ENCODE peak calls at places on chromosomes 3 and 15, in eight cellular contexts. U, G, S, C, L, N, A and F are unnamed samples. For H3K4me1, the result is how much of the 10 kb centered on the place peaks cover.

GRCh38 chr3:34782876-34783275 is 856.4 kb upstream of the ARPP21 start:
- DNase-seq in L (no peak), U (no peak), A (no peak), N (no peak), S (no peak), G (no peak), C (no peak), F (no peak)

GRCh38 chr3:30962493-30962892 is 68.0 kb upstream of the GADL1 start:
- DNase-seq in S (no peak), U (no peak), L (no peak), A (no peak), C (no peak), G (no peak), N (no peak), F (no peak)

GRCh38 chr3:149765762-149766334 is 13.6 kb upstream of the COMMD2 start:
- DNase-seq in G (no peak), L (no peak), U (peak), N (no peak), S (no peak), C (peak), A (no peak), F (no peak)

GRCh38 chr3:175002732-175003143 is 143.6 kb downstream of the NAALADL2 start:
- DNase-seq in N (no peak), A (no peak), S (no peak), C (no peak), G (no peak), L (no peak), U (peak), F (peak)

GRCh38 chr15:68871507-68871906 is 50.8 kb upstream of the ANP32A start:
- DNase-seq in L (no peak), C (no peak), S (no peak), G (no peak), U (no peak), N (no peak), A (no peak), F (no peak)

GRCh38 chr3:23235264-23235663 is 32.1 kb downstream of the UBE2E2 start:
- DNase-seq in N (no peak), C (no peak), G (no peak), S (no peak), A (no peak), U (no peak), L (no peak), F (no peak)

GRCh38 chr15:60763668-60764067 is 284.7 kb upstream of the ICE2 start:
- DNase-seq in S (no peak), L (no peak), N (no peak), C (peak), G (no peak), A (no peak), U (no peak), F (no peak)

GRCh38 chr15:77225641-77226040 is 154.7 kb upstream of the TSPAN3 start:
- DNase-seq in S (no peak), N (no peak), L (no peak), U (no peak), C (no peak), A (no peak), G (no peak), F (no peak)

GRCh38 chr3:197466586-197467399 is 89.0 kb downstream of the BDH1 start:
- DNase-seq in A (no peak), G (no peak), C (no peak), N (no peak), L (no peak), S (no peak), U (peak), F (no peak)

GRCh38 chr3:73037369-73037699 is 24.1 kb upstream of the EBLN2 start:
- DNase-seq in G (no peak), C (peak), N (no peak), A (no peak), L (no peak), U (no peak), S (no peak), F (no peak)

GRCh38 chr15:91553455-91553854 is 300.1 kb upstream of the SLCO3A1 start:
- DNase-seq in N (no peak), A (no peak), C (no peak), S (no peak), L (no peak), G (no peak), U (no peak), F (no peak)

GRCh38 chr15:42143356-42143755 is 13.1 kb downstream of the PLA2G4F start:
- DNase-seq in S (no peak), L (no peak), C (no peak), A (no peak), N (no peak), G (no peak), U (no peak), F (no peak)

GRCh38 chr3:101077361-101078011 is 84.3 kb upstream of the ABI3BP start:
- DNase-seq in L (no peak), A (no peak), S (no peak), N (no peak), G (no peak), U (peak), C (no peak), F (no peak)

GRCh38 chr3:102665183-102665582 is 230.4 kb downstream of the ZPLD1 start:
- DNase-seq in S (no peak), L (no peak), A (no peak), U (no peak), C (no peak), G (no peak), N (no peak), F (no peak)

GRCh38 chr3:45453887-45454286 is 65.5 kb downstream of the LARS2 start:
- DNase-seq in A (no peak), L (no peak), N (no peak), G (no peak), U (no peak), C (no peak), S (no peak), F (no peak)

GRCh38 chr15:31401282-31401681 is 74.6 kb downstream of the KLF13 start:
- DNase-seq in G (no peak), C (no peak), L (no peak), S (no peak), A (no peak), U (no peak), N (no peak), F (no peak)

GRCh38 chr3:197463279-197463678 is 92.5 kb downstream of the BDH1 start:
- DNase-seq in N (no peak), L (no peak), S (no peak), A (no peak), G (no peak), U (no peak), C (no peak), F (no peak)

DNA sequence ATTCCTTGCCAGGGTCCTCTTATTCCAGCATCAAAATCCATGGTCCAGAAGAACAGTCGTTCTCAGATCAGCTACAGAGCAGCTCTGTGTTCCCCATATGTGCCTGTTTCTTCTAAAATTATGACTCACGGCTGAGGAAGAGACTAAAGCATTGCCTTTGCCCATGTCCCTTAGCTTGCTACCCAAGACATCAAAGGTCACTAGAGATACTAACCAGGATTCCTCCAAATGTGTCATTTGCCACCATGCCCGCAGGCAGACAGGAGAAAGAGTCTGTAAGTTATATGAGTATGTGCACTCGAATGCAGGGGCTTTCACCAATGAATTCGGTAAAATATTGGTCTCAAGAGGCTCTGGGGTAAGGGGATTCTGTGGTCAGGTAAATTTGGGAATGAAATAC is 115.3 kb upstream of the ETV5 start:
- DNase-seq in U (no peak), L (no peak), G (no peak), C (no peak), A (no peak), S (no peak), N (no peak), F (no peak)
- H3K27ac ChIP-seq in U (no peak), L (no peak), G (no peak), C (no peak), A (no peak), S (no peak), N (no peak), F (no peak)

DNA sequence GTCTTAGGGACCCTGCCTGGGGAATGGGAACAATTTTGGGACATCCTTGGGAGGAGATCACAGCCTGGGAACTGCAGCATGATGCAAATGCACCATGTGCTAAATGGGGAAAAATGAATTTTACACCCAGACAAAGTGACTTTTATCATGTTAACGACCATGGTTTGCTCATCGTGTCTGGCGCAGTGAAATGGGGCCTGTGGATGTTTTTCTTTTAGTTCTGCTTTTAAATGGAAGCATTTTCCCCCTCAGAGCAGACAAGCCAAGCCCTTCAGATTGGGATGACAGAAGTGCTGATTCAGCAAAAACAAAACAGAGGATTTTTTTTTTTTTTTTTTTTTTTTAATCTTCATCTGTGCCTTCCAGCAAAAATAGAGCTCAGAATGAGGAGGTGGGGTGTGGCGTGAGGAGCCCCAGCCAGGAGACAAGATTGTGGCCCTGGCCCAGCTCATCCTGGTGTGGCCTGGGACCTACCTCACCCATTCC is 14.3 kb upstream of the CACNA2D2 start:
- DNase-seq in L (no peak), A (no peak), S (no peak), C (no peak), U (no peak), G (no peak), N (no peak), F (no peak)
- H3K4me1 ChIP-seq in L (under half), A (under half), S (under half), C (half or more), U (under half), G (under half), N (under half), F (under half)

DNA sequence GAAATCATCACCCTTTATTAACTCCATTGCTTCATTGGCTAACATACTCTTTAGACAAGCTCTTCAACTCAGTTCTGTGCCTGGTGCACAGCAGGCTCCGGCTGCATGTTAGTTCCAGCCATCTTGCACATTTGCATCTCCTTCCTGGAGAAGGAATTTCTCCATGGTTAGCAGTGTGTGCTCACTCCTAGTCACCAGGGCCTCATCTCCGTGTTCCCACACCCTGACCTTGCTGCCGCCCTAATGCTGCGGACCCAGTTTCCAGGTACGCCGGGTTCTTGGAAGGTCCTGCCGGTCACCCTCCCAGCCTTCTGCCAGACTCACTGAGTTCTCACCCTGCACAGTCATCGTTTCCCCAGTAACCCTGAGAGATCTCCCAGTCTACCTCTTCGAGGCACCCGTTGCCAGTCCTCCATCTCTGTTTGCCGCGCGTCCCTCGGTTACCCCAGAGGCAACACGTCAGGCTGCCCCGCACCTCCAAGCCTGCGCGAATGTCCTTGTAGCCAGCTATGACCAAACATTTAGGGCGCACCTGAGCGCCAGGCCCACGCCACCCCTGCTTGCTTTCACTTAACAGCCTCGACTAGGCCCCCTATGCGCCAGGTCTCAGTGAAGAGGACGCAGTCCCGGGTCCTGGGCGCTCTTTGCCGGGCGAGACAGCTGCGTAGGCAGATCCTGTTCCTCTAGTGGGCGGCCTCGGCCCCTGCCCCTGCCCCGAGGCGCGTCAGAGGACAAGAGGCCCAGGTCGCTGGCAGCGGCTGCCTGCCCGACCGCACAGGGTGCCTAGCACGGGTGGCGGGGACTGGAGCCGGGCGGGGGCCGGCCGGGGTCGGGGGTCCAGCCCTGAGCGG is 744 bp upstream of the ZNF592 start:
- DNase-seq in G (peak), A (peak), L (peak), S (peak), N (peak), U (peak), C (peak), F (peak)
- TF ChIP-seq CTCF in G (no peak), A (no peak), L (no peak), S (no peak), N (no peak), U (no peak), C (no peak), F (no peak)

DNA sequence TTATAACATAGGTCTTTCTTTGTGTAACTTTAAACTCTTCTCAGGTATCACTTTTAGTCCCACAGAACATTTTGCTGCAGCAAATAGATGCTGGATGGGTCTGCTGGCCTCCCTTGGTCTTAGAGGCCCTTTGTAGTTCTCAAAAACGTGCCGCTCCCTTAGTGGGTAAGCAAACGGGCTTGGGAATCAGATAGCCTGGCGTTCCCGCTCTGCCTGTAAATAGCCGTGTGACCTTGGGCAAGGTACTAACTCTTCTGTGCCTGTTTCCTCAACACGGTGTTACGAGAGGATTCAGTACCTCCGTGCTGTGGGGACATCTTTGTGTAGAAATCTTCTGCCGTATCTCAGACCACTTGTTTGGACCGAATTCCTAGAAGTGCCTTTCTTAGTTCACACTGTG is 64.4 kb downstream of the DNAJB8 start:
- DNase-seq in N (no peak), L (no peak), S (no peak), A (no peak), G (no peak), C (no peak), U (no peak), F (no peak)
- H3K27ac ChIP-seq in N (no peak), L (no peak), S (no peak), A (no peak), G (no peak), C (no peak), U (no peak), F (no peak)